ENCODE peak calls at places on chromosome 16, in ten cellular contexts. H is bronchial epithelial cell, R is HFF-Myc, T is pancreas, P is WERI-Rb-1, Q is kidney epithelial cell, J is cardiac muscle cell, X is HFFc6, U is thoracic aorta, G is mucosa of descending colon. O is an unnamed sample.

GRCh38 chr16:89020068-89020924 is 43.3 kb upstream of the CBFA2T3 start:
- DNase-seq in H (no peak), R (no peak), T (no peak), P (no peak), Q (no peak), J (no peak), X (no peak), U (no peak), G (peak), O (no peak)

GRCh38 chr16:88818610-88818874 is 6.8 kb upstream of the APRT start:
- DNase-seq in H (no peak), R (no peak), T (no peak), P (no peak), Q (no peak), J (no peak), X (no peak), U (no peak), G (no peak), O (no peak)

GRCh38 chr16:57537596-57538234 is 1.3 kb upstream of the CCDC102A start:
- DNase-seq in H (no peak), R (no peak), T (peak), P (no peak), Q (no peak), J (no peak), X (no peak), U (no peak), G (no peak), O (no peak)

GRCh38 chr16:79770244-79771064 is 169.9 kb upstream of the MAF start:
- DNase-seq in H (peak), R (peak), T (peak), P (peak), Q (peak), J (peak), X (no peak), U (peak), G (peak), O (peak)

GRCh38 chr16:35792516-35793285 is 2333.3 kb downstream of the TP53TG3F start:
- DNase-seq in H (no peak), R (no peak), T (no peak), P (no peak), Q (no peak), J (no peak), X (no peak), U (no peak), G (no peak), O (no peak)

GRCh38 chr16:59214455-59214854 is 480.3 kb upstream of the GOT2 start:
- DNase-seq in H (no peak), R (no peak), T (no peak), P (no peak), Q (no peak), J (no peak), X (no peak), U (no peak), G (no peak), O (no peak)

GRCh38 chr16:82867425-82867824 is 240.7 kb downstream of the CDH13 start:
- DNase-seq in H (peak), R (no peak), T (peak), P (no peak), Q (no peak), J (no peak), X (no peak), U (no peak), G (no peak), O (no peak)

GRCh38 chr16:25005445-25006306 is 9.5 kb downstream of the ARHGAP17 start:
- DNase-seq in H (peak), R (no peak), T (no peak), P (no peak), Q (no peak), J (no peak), X (peak), U (no peak), G (no peak), O (no peak)

GRCh38 chr16:89360760-89361435 is 129.5 kb downstream of the ANKRD11 start:
- DNase-seq in H (no peak), R (no peak), T (no peak), P (no peak), Q (no peak), J (no peak), X (no peak), U (no peak), G (peak), O (no peak)

GRCh38 chr16:57027067-57027466 is 37.7 kb downstream of the NLRC5 start:
- DNase-seq in H (no peak), R (no peak), T (no peak), P (no peak), Q (no peak), J (no peak), X (no peak), U (no peak), G (no peak), O (no peak)

GRCh38 chr16:66481081-66481942 is 54.2 kb downstream of the BEAN1 start:
- DNase-seq in H (no peak), R (no peak), T (no peak), P (no peak), Q (no peak), J (no peak), X (no peak), U (no peak), G (peak), O (no peak)

GRCh38 chr16:88936008-88936912 is 40.7 kb downstream of the CBFA2T3 start:
- DNase-seq in H (no peak), R (no peak), T (no peak), P (no peak), Q (no peak), J (no peak), X (no peak), U (no peak), G (peak), O (no peak)

GRCh38 chr16:50884066-50884860 is 142.4 kb downstream of the CYLD start:
- DNase-seq in H (no peak), R (no peak), T (no peak), P (peak), Q (no peak), J (no peak), X (no peak), U (no peak), G (peak), O (peak)
- TF ChIP-seq CTCF in H (peak), R (peak), T (no peak), P (peak), Q (peak), J (peak), X (peak), U (no peak), G (no peak), O (peak)

GRCh38 chr16:15947983-15948509 is 1.4 kb upstream of the ABCC1 start:
- DNase-seq in H (no peak), R (no peak), T (no peak), P (no peak), Q (no peak), J (no peak), X (no peak), U (no peak), G (no peak), O (no peak)

GRCh38 chr16:15950869-15951268 is 1.5 kb downstream of the ABCC1 start:
- DNase-seq in H (no peak), R (no peak), T (no peak), P (no peak), Q (no peak), J (no peak), X (no peak), U (no peak), G (no peak), O (no peak)

GRCh38 chr16:15950167-15950854 is 895 bp downstream of the ABCC1 start:
- DNase-seq in H (peak), R (no peak), T (no peak), P (peak), Q (no peak), J (peak), X (peak), U (no peak), G (peak), O (peak)

GRCh38 chr16:15948532-15949209 is 745 bp upstream of the ABCC1 start:
- DNase-seq in H (no peak), R (no peak), T (peak), P (no peak), Q (no peak), J (no peak), X (no peak), U (no peak), G (no peak), O (no peak)

DNA sequence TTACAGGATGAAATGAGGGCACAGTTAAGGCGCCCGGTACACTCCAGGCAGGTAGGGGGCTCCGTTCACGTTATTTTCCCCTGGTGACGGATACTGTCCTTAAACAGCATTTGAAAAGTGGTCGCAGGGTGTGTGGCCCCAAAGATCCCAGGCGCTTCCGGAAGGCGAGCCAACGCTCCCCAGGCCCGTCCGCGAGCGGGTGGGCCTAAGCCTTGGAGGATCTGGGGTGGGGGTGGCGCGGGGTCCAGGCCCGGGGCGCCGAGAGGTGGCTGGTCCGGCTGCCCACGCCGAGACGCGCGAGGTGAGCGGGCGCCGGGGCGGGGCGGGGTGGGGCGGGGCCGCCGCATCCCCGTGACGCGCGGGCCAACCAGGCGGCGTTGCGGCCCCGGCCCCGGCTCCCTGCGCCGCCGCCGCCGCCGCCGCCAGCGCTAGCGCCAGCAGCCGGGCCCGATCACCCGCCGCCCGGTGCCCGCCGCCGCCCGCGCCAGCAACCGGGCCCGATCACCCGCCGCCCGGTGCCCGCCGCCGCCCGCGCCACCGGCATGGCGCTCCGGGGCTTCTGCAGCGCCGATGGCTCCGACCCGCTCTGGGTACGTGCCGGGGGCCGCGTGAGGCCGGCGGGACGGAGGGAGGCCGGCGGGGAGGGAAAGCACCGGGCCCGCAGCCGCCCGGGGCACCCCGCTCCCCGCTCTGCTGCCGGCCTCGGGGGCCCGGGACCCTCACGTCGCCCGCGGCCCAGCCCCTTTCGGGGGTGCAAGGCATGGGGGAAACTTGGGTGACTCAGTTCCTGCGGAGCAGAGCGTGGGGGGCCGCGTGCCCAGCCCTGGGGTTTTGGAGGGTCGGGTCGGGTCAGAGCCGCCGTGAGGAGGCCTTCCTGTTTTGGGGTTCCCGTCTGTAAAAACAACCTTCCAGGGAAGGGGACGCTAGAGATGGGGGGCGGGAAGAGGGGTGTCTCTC is at the start of gene ABCC1:
- DNase-seq in H (no peak), R (no peak), T (peak), P (peak), Q (no peak), J (peak), X (no peak), U (no peak), G (peak), O (peak)
- TF ChIP-seq CTCF in H (no peak), R (peak), T (no peak), P (no peak), Q (peak), J (no peak), X (no peak), U (no peak), G (no peak), O (no peak)

DNA sequence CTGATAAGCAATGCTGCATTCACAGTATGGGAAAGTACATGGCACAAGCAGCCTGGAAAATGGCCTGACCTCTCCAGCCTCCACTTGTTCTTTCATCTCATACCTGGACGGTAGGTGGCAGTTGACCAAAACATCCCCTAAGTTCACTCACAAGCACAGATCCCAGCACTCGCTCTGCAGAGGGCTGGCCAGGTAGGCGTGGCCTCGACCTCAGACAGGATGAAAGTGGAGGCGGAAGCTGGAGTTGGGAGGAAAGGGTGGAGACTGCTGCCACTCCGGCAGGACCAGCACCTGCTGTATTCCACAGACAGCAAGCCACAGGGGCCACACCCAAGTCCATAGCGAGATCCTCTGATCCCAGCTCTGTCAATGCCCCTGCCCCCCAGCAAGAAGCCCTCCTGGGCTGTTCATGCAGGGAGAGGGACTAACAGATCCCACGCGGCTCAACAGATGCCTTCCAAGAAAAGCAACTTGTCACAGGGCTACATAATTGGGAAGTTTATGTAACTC is 31.3 kb downstream of the ZCCHC14 start:
- DNase-seq in H (peak), R (no peak), T (peak), P (peak), Q (peak), J (peak), X (no peak), U (peak), G (peak), O (peak)
- TF ChIP-seq CTCF in H (peak), R (no peak), T (peak), P (peak), Q (peak), J (peak), X (peak), U (no peak), G (peak), O (peak)

GRCh38 chr16:48538746-48539484 is 71.1 kb downstream of the N4BP1 start:
- DNase-seq in H (no peak), R (no peak), T (no peak), P (peak), Q (no peak), J (peak), X (no peak), U (no peak), G (no peak), O (no peak)
- TF ChIP-seq CTCF in H (peak), R (peak), T (peak), P (peak), Q (peak), J (peak), X (peak), U (no peak), G (no peak), O (no peak)

GRCh38 chr16:30670072-30670824 is 12.0 kb downstream of the FBRS start:
- DNase-seq in H (no peak), R (no peak), T (no peak), P (no peak), Q (no peak), J (no peak), X (no peak), U (no peak), G (no peak), O (no peak)
- TF ChIP-seq CTCF in H (peak), R (no peak), T (no peak), P (peak), Q (peak), J (no peak), X (peak), U (no peak), G (no peak), O (no peak)

GRCh38 chr16:11967195-11967911 is 2.3 kb downstream of the TNFRSF17 start:
- DNase-seq in H (no peak), R (no peak), T (no peak), P (no peak), Q (no peak), J (no peak), X (no peak), U (no peak), G (no peak), O (no peak)

GRCh38 chr16:11976850-11977205 is 294 bp downstream of the SNX29 start:
- DNase-seq in H (no peak), R (no peak), T (no peak), P (no peak), Q (no peak), J (peak), X (no peak), U (no peak), G (no peak), O (no peak)

GRCh38 chr16:11973065-11973464 is 3.5 kb upstream of the SNX29 start:
- DNase-seq in H (peak), R (no peak), T (no peak), P (no peak), Q (no peak), J (no peak), X (no peak), U (no peak), G (no peak), O (no peak)

GRCh38 chr16:11968577-11968976 is 3.6 kb downstream of the TNFRSF17 start:
- DNase-seq in H (no peak), R (no peak), T (no peak), P (no peak), Q (no peak), J (no peak), X (no peak), U (no peak), G (no peak), O (no peak)

GRCh38 chr16:11972128-11972527 is 4.4 kb upstream of the SNX29 start:
- DNase-seq in H (no peak), R (no peak), T (no peak), P (peak), Q (no peak), J (no peak), X (no peak), U (no peak), G (no peak), O (no peak)
- TF ChIP-seq CTCF in H (no peak), R (peak), T (no peak), P (no peak), Q (peak), J (peak), X (peak), U (no peak), G (no peak), O (no peak)

GRCh38 chr16:20773679-20774078 is 9.9 kb downstream of the ACSM3 start:
- DNase-seq in H (no peak), R (no peak), T (no peak), P (no peak), Q (no peak), J (no peak), X (no peak), U (no peak), G (no peak), O (no peak)

DNA sequence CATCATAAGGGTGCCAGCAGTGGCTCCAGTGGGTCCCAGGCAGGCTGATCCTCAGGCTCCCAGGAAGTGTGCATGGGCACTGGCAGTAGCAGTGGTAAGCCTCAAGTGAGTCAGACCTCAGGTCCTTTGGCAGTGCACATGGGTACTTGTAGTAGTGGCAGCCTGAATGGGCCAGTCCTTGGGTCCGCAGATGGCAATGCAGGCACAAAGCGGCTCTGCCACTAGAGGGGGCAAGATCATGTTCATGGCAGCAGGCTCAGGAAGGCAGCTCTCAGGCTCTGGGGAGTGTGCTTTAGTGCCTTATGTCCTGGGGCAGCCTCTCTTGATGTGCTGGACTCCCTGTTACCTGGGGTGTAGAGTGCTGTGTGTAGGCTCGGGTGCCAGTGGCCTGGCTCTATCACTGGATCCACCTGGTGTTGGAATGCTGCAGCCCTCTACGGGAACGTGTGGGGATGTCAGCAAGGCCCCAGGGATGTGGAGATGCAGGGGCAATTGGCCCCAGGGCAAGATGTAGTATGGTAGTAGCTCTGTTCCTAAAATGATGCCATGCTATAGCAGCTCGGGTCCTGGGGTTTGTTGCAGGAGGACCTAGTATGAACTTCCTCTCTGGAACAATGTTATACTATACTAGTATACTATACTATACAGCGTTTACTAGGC is 11.0 kb downstream of the ACSM3 start:
- DNase-seq in H (peak), R (peak), T (peak), P (peak), Q (no peak), J (peak), X (peak), U (no peak), G (peak), O (peak)
- TF ChIP-seq CTCF in H (peak), R (peak), T (peak), P (peak), Q (peak), J (peak), X (peak), U (peak), G (peak), O (peak)

GRCh38 chr16:68083861-68084503 is 1.2 kb upstream of the NFATC3 start:
- DNase-seq in H (no peak), R (no peak), T (no peak), P (no peak), Q (no peak), J (peak), X (peak), U (no peak), G (no peak), O (no peak)
- TF ChIP-seq CTCF in H (peak), R (no peak), T (no peak), P (peak), Q (no peak), J (no peak), X (no peak), U (no peak), G (no peak), O (no peak)

DNA sequence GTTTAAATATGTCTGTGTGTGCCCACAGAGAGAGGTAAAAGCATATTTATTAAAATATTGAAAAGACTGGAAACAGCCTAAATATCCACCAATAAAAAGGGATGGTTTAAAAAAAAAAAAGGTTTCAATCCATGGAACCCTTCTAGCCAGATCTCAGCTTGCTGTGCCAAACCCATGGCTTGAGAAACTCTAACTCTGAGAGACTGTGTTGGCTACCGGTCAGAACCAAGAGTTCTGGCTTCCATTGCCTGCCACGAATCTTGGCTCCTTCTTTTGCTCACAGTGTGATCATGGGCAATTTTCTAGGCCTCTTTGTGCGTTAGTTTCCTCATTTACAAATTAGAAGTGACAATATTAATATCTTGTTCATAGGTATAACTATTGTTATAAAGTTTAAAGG is 201.3 kb upstream of the IRX3 start:
- DNase-seq in H (no peak), R (no peak), T (no peak), P (no peak), Q (no peak), J (no peak), X (no peak), U (no peak), G (no peak), O (no peak)
- TF ChIP-seq CTCF in H (no peak), R (no peak), T (no peak), P (no peak), Q (no peak), J (no peak), X (no peak), U (no peak), G (no peak), O (no peak)

GRCh38 chr16:85687651-85688471 is 893 bp downstream of the GINS2 start:
- DNase-seq in H (no peak), R (no peak), T (no peak), P (no peak), Q (no peak), J (no peak), X (no peak), U (no peak), G (peak), O (no peak)
- TF ChIP-seq CTCF in H (no peak), R (no peak), T (no peak), P (no peak), Q (no peak), J (no peak), X (no peak), U (no peak), G (no peak), O (no peak)